ENCODE peak calls at places on chromosomes 4 and X, in six cellular contexts. Y is foreskin fibroblast, L is brain microvascular endothelial cell, F is lower lobe of right lung, Z is cardiac fibroblast, U is right atrium auricular region. Q is an unnamed sample.

GRCh38 chr4:3372933-3373465 is 68.8 kb upstream of the HGFAC start:
- DNase-seq in Y (no peak), L (no peak), F (peak), Z (no peak), U (peak), Q (no peak)

GRCh38 chr4:73418677-73419076 is 14.6 kb downstream of the ALB start:
- DNase-seq in Y (no peak), L (no peak), F (no peak), Z (no peak), U (no peak), Q (no peak)

GRCh38 chrX:82125103-82125502 is 923.2 kb downstream of the SH3BGRL start:
- DNase-seq in Y (no peak), L (no peak), F (no peak), Z (no peak), U (no peak), Q (no peak)

GRCh38 chr4:124121511-124121934 is 591.0 kb downstream of the ANKRD50 start:
- DNase-seq in Y (peak), L (peak), F (no peak), Z (peak), U (no peak), Q (no peak)

GRCh38 chr4:92996533-92996932 is 692.8 kb downstream of the GRID2 start:
- DNase-seq in Y (no peak), L (no peak), F (no peak), Z (no peak), U (no peak), Q (no peak)

GRCh38 chr4:102620697-102621497 is 119.7 kb downstream of the NFKB1 start:
- DNase-seq in Y (peak), L (peak), F (no peak), Z (peak), U (no peak), Q (peak)

GRCh38 chr4:99749445-99750391 is 66.9 kb upstream of the DAPP1 start:
- DNase-seq in Y (no peak), L (no peak), F (no peak), Z (no peak), U (no peak), Q (no peak)

GRCh38 chrX:133992877-133993276 is 7.5 kb upstream of the GPC3 start:
- DNase-seq in Y (no peak), L (no peak), F (no peak), Z (no peak), U (no peak), Q (no peak)

GRCh38 chr4:168759959-168760527 is 250.0 kb downstream of the CBR4 start:
- DNase-seq in Y (no peak), L (no peak), F (peak), Z (no peak), U (no peak), Q (no peak)

GRCh38 chr4:118112647-118113046 is 78.4 kb downstream of the NDST3 start:
- DNase-seq in Y (no peak), L (no peak), F (no peak), Z (no peak), U (no peak), Q (no peak)

GRCh38 chrX:38699603-38700110 is 101.6 kb upstream of the MID1IP1 start:
- DNase-seq in Y (no peak), L (no peak), F (no peak), Z (no peak), U (no peak), Q (no peak)

GRCh38 chr4:114037981-114038380 is 58.5 kb upstream of the ARSJ start:
- DNase-seq in Y (no peak), L (no peak), F (no peak), Z (no peak), U (no peak), Q (no peak)

GRCh38 chr4:37389967-37390580 is 145.5 kb downstream of the NWD2 start:
- DNase-seq in Y (no peak), L (peak), F (no peak), Z (peak), U (no peak), Q (peak)

GRCh38 chr4:34371676-34372075 is 1872.6 kb downstream of the ARAP2 start:
- DNase-seq in Y (no peak), L (no peak), F (no peak), Z (no peak), U (no peak), Q (no peak)

GRCh38 chr4:40916880-40917279 is 167.1 kb downstream of the NSUN7 start:
- DNase-seq in Y (no peak), L (no peak), F (peak), Z (peak), U (no peak), Q (no peak)

GRCh38 chr4:95505149-95505548 is 43.6 kb downstream of the UNC5C start:
- DNase-seq in Y (no peak), L (no peak), F (no peak), Z (peak), U (no peak), Q (no peak)

GRCh38 chr4:177001271-177002175 is 208.8 kb upstream of the VEGFC start:
- DNase-seq in Y (peak), L (no peak), F (no peak), Z (peak), U (no peak), Q (no peak)

GRCh38 chrX:66164470-66164869 is 423 bp downstream of the HEPH start:
- DNase-seq in Y (no peak), L (no peak), F (no peak), Z (no peak), U (no peak), Q (no peak)

GRCh38 chr4:74190919-74191397 is 33.0 kb downstream of the MTHFD2L start:
- DNase-seq in Y (no peak), L (no peak), F (no peak), Z (no peak), U (no peak), Q (no peak)

GRCh38 chr4:158013858-158014257 is 159.0 kb downstream of the GASK1B start:
- DNase-seq in Y (no peak), L (peak), F (no peak), Z (peak), U (no peak), Q (no peak)

GRCh38 chrX:119655125-119655524 is 37.8 kb downstream of the SEPTIN6 start:
- DNase-seq in Y (peak), L (peak), F (no peak), Z (peak), U (peak), Q (peak)

GRCh38 chr4:99832313-99832712 is 15.7 kb downstream of the DAPP1 start:
- DNase-seq in Y (no peak), L (no peak), F (no peak), Z (no peak), U (no peak), Q (no peak)

GRCh38 chr4:21952549-21952948 is 4.0 kb upstream of the KCNIP4 start:
- DNase-seq in Y (no peak), L (no peak), F (no peak), Z (no peak), U (no peak), Q (no peak)

GRCh38 chr4:61200195-61200990 is at the start of gene ADGRL3:
- DNase-seq in Y (no peak), L (no peak), F (peak), Z (peak), U (no peak), Q (no peak)

GRCh38 chr4:110041742-110042141 is 129.1 kb downstream of the EGF start:
- DNase-seq in Y (no peak), L (no peak), F (no peak), Z (no peak), U (no peak), Q (no peak)

GRCh38 chr4:172073590-172073989 is 260.4 kb downstream of the GALNTL6 start:
- DNase-seq in Y (no peak), L (no peak), F (no peak), Z (no peak), U (no peak), Q (no peak)

GRCh38 chrX:96837808-96838207 is 45.9 kb upstream of the RPA4 start:
- DNase-seq in Y (no peak), L (no peak), F (no peak), Z (peak), U (no peak), Q (no peak)

GRCh38 chrX:131058136-131058868 is at the start of gene ARHGAP36:
- DNase-seq in Y (no peak), L (no peak), F (no peak), Z (no peak), U (no peak), Q (no peak)

GRCh38 chrX:16712116-16712824 is at the start of gene CTPS2:
- DNase-seq in Y (peak), L (peak), F (peak), Z (peak), U (peak), Q (peak)

GRCh38 chr4:5024673-5025072 is 5.4 kb upstream of the CYTL1 start:
- DNase-seq in Y (no peak), L (no peak), F (no peak), Z (no peak), U (no peak), Q (no peak)

GRCh38 chr4:157127571-157127970 is 51.6 kb downstream of the GLRB start:
- DNase-seq in Y (no peak), L (no peak), F (no peak), Z (no peak), U (no peak), Q (no peak)

GRCh38 chr4:33751050-33751449 is 2493.3 kb downstream of the ARAP2 start:
- DNase-seq in Y (no peak), L (no peak), F (no peak), Z (no peak), U (no peak), Q (no peak)

GRCh38 chr4:100100985-100101384 is 89.3 kb downstream of the DDIT4L start:
- DNase-seq in Y (no peak), L (no peak), F (no peak), Z (no peak), U (no peak), Q (no peak)

DNA sequence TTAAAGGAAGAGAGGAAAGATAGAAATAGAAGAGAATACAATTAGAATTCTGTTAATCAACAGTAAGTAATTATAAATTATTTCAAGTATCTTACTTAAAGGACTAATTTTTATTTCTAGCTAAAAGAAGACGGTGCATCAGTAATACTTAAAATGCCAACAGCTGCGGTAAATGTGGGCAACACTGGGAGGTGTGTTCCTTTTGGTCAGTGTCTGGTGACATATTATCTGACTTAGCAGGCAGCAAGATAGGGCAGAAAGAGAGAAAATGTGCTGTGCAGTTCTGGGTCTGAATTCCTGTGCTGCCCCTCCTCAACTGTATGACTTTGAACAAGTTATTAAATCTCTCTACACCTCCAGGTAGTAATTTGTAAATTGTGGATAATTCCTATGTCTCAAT is 120.6 kb downstream of the ZNF827 start:
- DNase-seq in Y (no peak), L (no peak), F (no peak), Z (no peak), U (no peak), Q (no peak)
- H3K4me3 ChIP-seq in Y (no peak), L (no peak), F (no peak), Z (no peak), U (no peak), Q (no peak)

GRCh38 chr4:184747034-184747830 is 13.3 kb upstream of the CENPU start:
- DNase-seq in Y (no peak), L (no peak), F (peak), Z (no peak), U (no peak), Q (no peak)
- TF ChIP-seq CTCF in Y (no peak), L (no peak), F (no peak), Z (no peak), U (no peak), Q (no peak)

GRCh38 chr4:786861-787300 is 39.0 kb downstream of the CPLX1 start:
- DNase-seq in Y (no peak), L (no peak), F (peak), Z (no peak), U (no peak), Q (no peak)

GRCh38 chr4:785332-786073 is 40.4 kb downstream of the CPLX1 start:
- DNase-seq in Y (no peak), L (no peak), F (no peak), Z (no peak), U (no peak), Q (no peak)

GRCh38 chr4:787561-787981 is 38.4 kb downstream of the CPLX1 start:
- DNase-seq in Y (no peak), L (no peak), F (peak), Z (no peak), U (no peak), Q (no peak)

GRCh38 chr4:784401-785331 is 41.3 kb downstream of the CPLX1 start:
- DNase-seq in Y (no peak), L (no peak), F (no peak), Z (no peak), U (no peak), Q (no peak)

GRCh38 chr4:786074-786741 is 39.7 kb downstream of the CPLX1 start:
- DNase-seq in Y (no peak), L (no peak), F (no peak), Z (no peak), U (no peak), Q (no peak)
- H3K4me3 ChIP-seq in Y (no peak), L (no peak), F (peak), Z (no peak), U (peak), Q (no peak)

GRCh38 chrX:18793601-18794089 is 86.2 kb downstream of the PPEF1 start:
- DNase-seq in Y (no peak), L (no peak), F (no peak), Z (no peak), U (no peak), Q (no peak)
- TF ChIP-seq CTCF in Y (no peak), L (no peak), F (no peak), Z (no peak), U (no peak), Q (no peak)

GRCh38 chrX:334971-335757 is 16.6 kb upstream of the GTPBP6 start:
- DNase-seq in Y (no peak), L (no peak), F (peak), Z (no peak), U (no peak), Q (no peak)

GRCh38 chrX:334331-334891 is 15.8 kb upstream of the GTPBP6 start:
- DNase-seq in Y (no peak), L (no peak), F (peak), Z (no peak), U (no peak), Q (no peak)

GRCh38 chrX:336227-336626 is 17.6 kb upstream of the GTPBP6 start:
- DNase-seq in Y (no peak), L (no peak), F (no peak), Z (no peak), U (no peak), Q (no peak)

GRCh38 chrX:337331-337831 is 18.8 kb upstream of the GTPBP6 start:
- DNase-seq in Y (no peak), L (no peak), F (peak), Z (no peak), U (no peak), Q (no peak)

DNA sequence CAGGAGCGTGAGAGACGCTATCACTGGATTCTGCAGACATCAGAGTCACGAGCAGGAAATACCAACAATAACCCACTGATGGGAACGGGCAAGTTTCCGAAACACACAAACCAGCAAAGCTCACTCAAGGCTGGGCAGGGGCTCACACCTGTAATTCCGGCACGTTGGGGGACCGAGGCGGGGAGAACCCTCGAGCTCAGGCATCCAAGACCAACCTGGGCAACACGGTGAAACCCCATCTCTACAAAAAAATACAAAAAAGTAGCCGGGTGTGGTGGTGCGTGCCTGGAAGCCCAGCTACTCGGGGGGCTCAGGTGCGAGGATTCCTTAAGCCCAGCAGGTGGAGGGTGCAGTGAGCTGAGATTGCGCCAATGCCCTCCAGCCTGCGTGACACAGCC is 17.2 kb upstream of the GTPBP6 start:
- DNase-seq in Y (no peak), L (no peak), F (no peak), Z (no peak), U (no peak), Q (no peak)
- H3K4me3 ChIP-seq in Y (no peak), L (no peak), F (no peak), Z (no peak), U (no peak), Q (no peak)

DNA sequence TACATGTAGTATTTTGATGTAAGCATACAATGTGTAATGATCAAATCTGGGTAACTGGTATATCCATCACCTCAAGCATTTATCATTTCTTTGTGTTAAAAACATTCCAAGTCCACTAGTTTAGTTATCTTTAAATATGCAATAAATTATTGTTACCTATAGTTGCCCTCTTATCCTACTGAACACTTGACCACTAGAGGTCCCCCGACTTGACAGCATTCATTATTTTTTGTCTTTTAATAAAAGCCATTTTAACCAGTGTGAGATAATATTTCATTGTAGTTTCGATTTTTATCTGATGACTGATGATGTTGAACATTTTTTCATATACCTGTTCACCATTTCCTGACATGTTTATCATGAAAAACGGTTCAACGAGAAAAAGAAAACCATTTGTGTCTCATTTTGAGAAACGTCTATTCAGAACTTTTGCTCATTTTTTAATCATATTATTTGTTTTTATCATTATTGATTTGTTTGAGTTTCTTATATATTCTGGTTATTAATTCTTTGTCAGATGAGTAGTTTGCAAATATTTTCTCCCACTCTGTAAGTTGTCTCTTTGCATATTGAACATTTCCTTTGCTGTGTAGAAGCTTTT is 199.0 kb upstream of the CXXC4 start:
- DNase-seq in Y (no peak), L (no peak), F (no peak), Z (peak), U (no peak), Q (no peak)
- TF ChIP-seq CTCF in Y (no peak), L (peak), F (peak), Z (peak), U (peak), Q (no peak)

DNA sequence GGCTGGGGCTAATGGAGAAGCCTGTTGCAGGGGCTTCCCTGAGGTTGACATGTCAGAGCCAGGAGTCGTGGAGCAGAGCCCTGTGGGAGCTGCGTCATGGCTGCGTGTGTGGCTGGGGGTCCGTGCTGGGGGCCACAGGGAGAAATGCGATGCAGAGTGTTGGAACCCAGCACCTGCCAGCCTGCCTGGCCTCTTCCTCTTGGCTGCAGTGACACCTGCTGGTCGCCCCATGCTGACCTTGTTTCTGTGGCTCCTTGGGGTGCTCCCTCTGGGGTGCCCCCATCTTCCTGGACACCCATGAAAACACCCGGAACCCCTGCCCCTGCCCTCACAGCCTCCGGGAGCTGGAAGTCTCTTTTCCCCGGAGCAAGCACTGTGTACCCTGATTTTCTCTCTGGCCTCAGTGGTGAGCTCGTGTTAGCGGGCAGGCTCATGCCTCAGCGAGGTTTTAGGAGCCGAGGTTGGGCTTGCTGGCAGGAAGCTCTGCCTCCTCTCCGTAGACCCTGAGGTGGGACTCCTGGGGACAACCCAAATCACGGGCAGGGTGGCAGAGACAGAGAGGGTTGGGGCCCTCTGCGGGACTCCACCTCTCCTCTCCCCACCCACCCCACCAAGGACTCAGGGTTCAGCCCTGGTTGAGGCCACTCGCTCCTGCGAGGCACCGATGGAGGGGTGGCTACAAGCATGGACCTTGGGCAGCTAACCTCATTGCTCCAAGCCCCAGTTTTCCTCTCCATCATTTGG is 103.8 kb downstream of the SORCS2 start:
- DNase-seq in Y (peak), L (peak), F (no peak), Z (peak), U (no peak), Q (no peak)
- H3K4me3 ChIP-seq in Y (no peak), L (no peak), F (no peak), Z (no peak), U (no peak), Q (no peak)